ENCODE peak calls at places on chromosomes 16 and 17, in ten cellular contexts. E is fibroblast of lung, P is right atrium auricular region, Q is colonic mucosa, L is sigmoid colon, H is HCT116, V is AG04450, F is substantia nigra, A is coronary artery, G is heart left ventricle. J is an unnamed sample.

GRCh38 chr16:19840524-19841110 is 44.0 kb downstream of the GPRC5B start:
- DNase-seq in E (no peak), P (no peak), Q (no peak), L (no peak), H (no peak), V (no peak), F (no peak), A (no peak), G (peak), J (no peak)

GRCh38 chr16:88784074-88784855 is 755 bp downstream of the PIEZO1 start:
- DNase-seq in E (peak), P (peak), Q (peak), L (peak), H (no peak), V (no peak), F (no peak), A (peak), G (peak), J (no peak)

GRCh38 chr17:66885417-66885816 is 50.5 kb downstream of the CACNG5 start:
- DNase-seq in E (no peak), P (no peak), Q (no peak), L (no peak), H (no peak), V (no peak), F (no peak), A (no peak), G (no peak), J (no peak)

GRCh38 chr17:28675980-28676379 is 14.0 kb downstream of the SUPT6H start:
- DNase-seq in E (no peak), P (no peak), Q (no peak), L (no peak), H (peak), V (no peak), F (no peak), A (no peak), G (no peak), J (no peak)

GRCh38 chr16:68999114-68999513 is 106.3 kb upstream of the HAS3 start:
- DNase-seq in E (no peak), P (no peak), Q (no peak), L (no peak), H (no peak), V (no peak), F (no peak), A (no peak), G (no peak), J (no peak)

GRCh38 chr16:66520406-66521194 is 29.3 kb downstream of the TK2 start:
- DNase-seq in E (no peak), P (no peak), Q (no peak), L (no peak), H (no peak), V (no peak), F (no peak), A (no peak), G (peak), J (no peak)

GRCh38 chr17:69607162-69607834 is 192.8 kb downstream of the MAP2K6 start:
- DNase-seq in E (peak), P (peak), Q (peak), L (peak), H (peak), V (peak), F (peak), A (peak), G (peak), J (peak)

GRCh38 chr16:84088695-84089395 is 27.9 kb downstream of the MBTPS1 start:
- DNase-seq in E (no peak), P (no peak), Q (peak), L (no peak), H (no peak), V (no peak), F (no peak), A (no peak), G (peak), J (no peak)

GRCh38 chr16:730666-731509 is 4.0 kb downstream of the HAGHL start:
- DNase-seq in E (no peak), P (no peak), Q (no peak), L (no peak), H (no peak), V (no peak), F (no peak), A (no peak), G (peak), J (no peak)

GRCh38 chr16:77302249-77302648 is 103.0 kb downstream of the SYCE1L start:
- DNase-seq in E (no peak), P (no peak), Q (no peak), L (no peak), H (no peak), V (no peak), F (no peak), A (no peak), G (no peak), J (no peak)

GRCh38 chr16:81804134-81804610 is 25.1 kb downstream of the PLCG2 start:
- DNase-seq in E (no peak), P (no peak), Q (no peak), L (no peak), H (no peak), V (no peak), F (no peak), A (no peak), G (no peak), J (no peak)

GRCh38 chr17:31754239-31754945 is 104.7 kb downstream of the COPRS start:
- DNase-seq in E (peak), P (no peak), Q (no peak), L (no peak), H (peak), V (peak), F (no peak), A (no peak), G (no peak), J (no peak)

GRCh38 chr17:17467720-17468119 is 9.1 kb upstream of the MED9 start:
- DNase-seq in E (no peak), P (no peak), Q (peak), L (no peak), H (no peak), V (no peak), F (no peak), A (no peak), G (no peak), J (no peak)

GRCh38 chr16:81729451-81729850 is 49.6 kb upstream of the PLCG2 start:
- DNase-seq in E (no peak), P (no peak), Q (no peak), L (no peak), H (peak), V (no peak), F (no peak), A (no peak), G (no peak), J (no peak)

GRCh38 chr16:53864819-53865491 is 161.0 kb downstream of the FTO start:
- DNase-seq in E (no peak), P (no peak), Q (no peak), L (no peak), H (peak), V (no peak), F (no peak), A (no peak), G (no peak), J (no peak)

DNA sequence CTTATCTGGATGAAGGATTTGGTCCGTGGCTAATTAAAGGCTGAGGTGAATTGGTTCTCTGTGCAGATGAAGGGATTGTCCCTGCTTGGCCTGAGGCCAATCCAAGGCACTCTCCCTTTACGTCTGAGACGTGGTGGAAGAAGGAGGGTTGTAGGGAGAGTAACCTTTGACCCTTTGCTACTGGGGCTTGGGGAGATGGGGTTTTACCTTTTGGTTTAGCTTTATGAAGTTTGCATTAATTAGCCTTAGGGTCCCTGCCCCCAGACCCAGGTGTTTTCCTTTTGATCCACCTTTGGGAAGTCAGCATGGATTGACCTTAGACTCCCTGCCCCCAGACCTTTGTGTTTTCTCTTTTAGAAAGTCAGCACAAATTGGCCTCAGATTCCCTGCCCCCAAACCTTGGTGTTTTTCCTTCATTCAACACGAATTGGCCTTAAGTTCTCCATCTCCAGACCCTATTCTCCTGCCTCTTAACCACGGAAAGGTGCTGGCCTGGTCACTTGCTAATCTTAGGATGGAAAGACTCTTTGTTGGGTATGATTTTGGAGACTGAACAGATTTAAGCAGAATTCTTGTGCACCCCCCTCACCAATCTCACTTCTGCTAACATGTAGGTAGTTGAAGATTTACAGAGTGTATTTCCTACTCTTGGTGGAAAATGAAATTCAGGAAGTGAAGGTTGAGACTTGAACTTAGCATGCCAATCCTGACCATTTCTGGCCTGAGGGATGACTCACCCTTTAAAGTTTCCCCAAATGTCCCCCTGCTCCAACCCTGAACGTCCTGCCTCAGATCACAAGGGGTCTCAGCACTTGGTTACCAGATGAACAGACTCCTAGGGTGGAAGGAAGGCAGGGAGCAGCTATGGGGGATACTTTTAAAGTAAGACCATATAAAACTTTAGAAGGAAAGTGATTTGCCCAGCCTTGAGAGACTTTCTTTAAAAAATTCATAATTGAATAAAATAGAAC is 23.1 kb upstream of the MMD start:
- DNase-seq in E (peak), P (no peak), Q (peak), L (no peak), H (no peak), V (no peak), F (no peak), A (no peak), G (no peak), J (no peak)
- H3K27ac ChIP-seq in E (peak), P (no peak), Q (no peak), L (peak), H (no peak), V (no peak), F (no peak), A (no peak), G (no peak), J (peak)

GRCh38 chr17:35236821-35237220 is 6.1 kb upstream of the SLFN5 start:
- DNase-seq in E (no peak), P (no peak), Q (no peak), L (no peak), H (no peak), V (no peak), F (no peak), A (no peak), G (no peak), J (no peak)
- H3K27ac ChIP-seq in E (no peak), P (no peak), Q (no peak), L (no peak), H (no peak), V (peak), F (no peak), A (no peak), G (no peak), J (no peak)

GRCh38 chr17:64115043-64115698 is 14.8 kb downstream of the ERN1 start:
- DNase-seq in E (no peak), P (peak), Q (no peak), L (no peak), H (no peak), V (no peak), F (no peak), A (no peak), G (no peak), J (no peak)
- H3K27ac ChIP-seq in E (no peak), P (no peak), Q (no peak), L (no peak), H (no peak), V (no peak), F (no peak), A (no peak), G (no peak), J (peak)

GRCh38 chr17:29847118-29847517 is 82.9 kb downstream of the SSH2 start:
- DNase-seq in E (no peak), P (no peak), Q (no peak), L (no peak), H (no peak), V (no peak), F (no peak), A (no peak), G (no peak), J (no peak)

GRCh38 chr17:29844339-29845048 is 85.5 kb downstream of the SSH2 start:
- DNase-seq in E (peak), P (no peak), Q (no peak), L (no peak), H (no peak), V (no peak), F (no peak), A (no peak), G (no peak), J (no peak)

GRCh38 chr17:29847527-29847931 is 82.5 kb downstream of the SSH2 start:
- DNase-seq in E (no peak), P (no peak), Q (no peak), L (no peak), H (no peak), V (no peak), F (no peak), A (no peak), G (no peak), J (no peak)

GRCh38 chr17:29848737-29849136 is 81.3 kb downstream of the SSH2 start:
- DNase-seq in E (no peak), P (no peak), Q (no peak), L (no peak), H (no peak), V (peak), F (no peak), A (no peak), G (no peak), J (no peak)

GRCh38 chr17:29846298-29846697 is 83.7 kb downstream of the SSH2 start:
- DNase-seq in E (no peak), P (no peak), Q (no peak), L (no peak), H (no peak), V (no peak), F (no peak), A (no peak), G (no peak), J (no peak)
- H3K27ac ChIP-seq in E (no peak), P (no peak), Q (no peak), L (no peak), H (no peak), V (no peak), F (no peak), A (no peak), G (no peak), J (no peak)

DNA sequence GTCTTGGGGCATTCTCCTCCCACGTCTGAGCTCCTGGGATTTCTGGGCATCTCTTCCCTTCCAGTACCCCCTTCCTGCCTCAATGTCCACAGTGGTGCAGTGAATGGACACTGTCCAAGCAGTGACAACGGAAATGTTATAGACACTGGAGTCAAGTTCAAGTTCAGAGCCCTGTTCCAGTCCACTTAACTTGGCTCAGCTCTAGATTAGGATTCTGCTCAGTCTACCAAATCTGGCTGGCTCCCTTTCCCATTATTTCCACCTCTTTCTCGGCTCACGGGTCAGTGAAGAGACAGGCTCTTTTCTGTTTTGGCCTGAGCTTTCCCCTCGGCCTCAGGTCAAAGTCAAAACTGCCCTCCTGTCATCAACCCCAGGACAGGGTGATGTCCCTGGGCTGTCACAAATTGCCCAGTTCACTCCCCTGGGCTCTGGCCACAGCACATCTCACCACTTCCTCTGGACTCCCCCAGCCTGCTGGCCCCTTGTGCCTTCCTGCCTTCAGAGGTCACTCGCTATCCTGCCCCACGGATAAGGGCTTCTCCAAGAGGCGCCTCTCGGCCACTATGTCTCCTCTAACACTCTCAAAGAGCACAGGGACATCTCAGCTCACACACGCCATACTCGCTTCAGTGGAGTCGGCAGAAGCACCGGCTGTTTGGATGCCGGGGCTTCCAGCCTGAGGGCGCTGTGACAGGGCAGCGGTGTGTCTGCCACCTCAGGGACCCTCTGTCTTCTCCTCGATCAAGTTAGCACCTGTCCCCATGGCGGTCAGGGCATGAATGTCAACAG is 17.7 kb upstream of the MRPL38 start:
- DNase-seq in E (no peak), P (no peak), Q (no peak), L (no peak), H (no peak), V (no peak), F (no peak), A (no peak), G (no peak), J (no peak)
- H3K27ac ChIP-seq in E (no peak), P (no peak), Q (no peak), L (no peak), H (no peak), V (no peak), F (no peak), A (no peak), G (no peak), J (no peak)

DNA sequence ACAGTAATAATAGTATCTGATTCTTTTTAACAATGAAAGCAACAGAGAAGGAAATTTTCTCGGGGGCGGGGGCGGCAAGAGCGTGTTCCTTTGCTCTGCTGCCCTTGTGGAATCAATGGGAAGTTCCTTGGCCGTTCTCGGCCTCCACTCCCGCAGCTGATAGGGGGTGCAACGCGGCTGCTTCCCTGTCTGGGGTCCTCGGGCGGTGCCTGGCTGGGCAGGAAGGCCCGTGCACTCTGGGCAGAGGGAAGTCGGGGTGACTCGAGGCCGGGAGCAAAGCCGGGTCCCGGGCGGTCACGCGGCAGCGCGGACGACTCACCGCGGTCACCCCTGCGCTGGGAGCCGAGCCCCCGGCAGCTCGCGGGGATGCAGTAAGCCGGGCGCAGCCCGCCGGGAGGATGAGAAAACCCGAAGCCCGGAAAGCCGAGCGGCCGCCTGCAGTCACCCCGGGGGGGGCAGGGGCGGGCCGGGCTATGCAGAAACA is 2.5 kb downstream of the TUBB3 start:
- DNase-seq in E (peak), P (no peak), Q (no peak), L (no peak), H (no peak), V (no peak), F (no peak), A (no peak), G (no peak), J (no peak)
- H3K27ac ChIP-seq in E (peak), P (no peak), Q (no peak), L (no peak), H (no peak), V (peak), F (no peak), A (no peak), G (no peak), J (no peak)

GRCh38 chr17:39633570-39634183 is 3.3 kb upstream of the STARD3 start:
- DNase-seq in E (no peak), P (no peak), Q (no peak), L (no peak), H (no peak), V (no peak), F (no peak), A (no peak), G (no peak), J (no peak)
- H3K27ac ChIP-seq in E (no peak), P (no peak), Q (peak), L (peak), H (peak), V (no peak), F (no peak), A (no peak), G (no peak), J (peak)